ENCODE peak calls at places on chromosomes 2 and 18, in six cellular contexts. D is heart left ventricle, Y is transverse colon, S is K562, P is HepG2, E is IMR-90. V is an unnamed sample.

GRCh38 chr2:233381013-233381995 is 27.0 kb downstream of the DGKD start:
- DNase-seq in S (no peak), P (no peak), E (no peak), D (no peak), Y (no peak), V (no peak)

GRCh38 chr18:59929621-59930295 is 30.0 kb downstream of the PMAIP1 start:
- DNase-seq in P (no peak), E (peak; percentile 52), S (no peak), Y (no peak), D (no peak), V (no peak)

GRCh38 chr2:206392118-206392517 is 51.2 kb upstream of the ADAM23 start:
- DNase-seq in E (peak; percentile 54), Y (no peak), P (peak; percentile 62), S (peak; percentile 53), D (no peak), V (no peak)

GRCh38 chr2:80364511-80365212 is 60.1 kb upstream of the LRRTM1 start:
- DNase-seq in E (no peak), S (no peak), P (no peak), Y (no peak), D (no peak), V (no peak)

GRCh38 chr2:159009940-159010339 is 41.5 kb downstream of the TANC1 start:
- DNase-seq in D (no peak), P (no peak), Y (no peak), E (peak; percentile 16), S (no peak), V (no peak)

GRCh38 chr2:11896386-11896785 is 150.0 kb downstream of the LPIN1 start:
- DNase-seq in E (no peak), D (no peak), P (no peak), Y (no peak), S (no peak), V (no peak)

GRCh38 chr18:8422391-8422790 is 186.8 kb upstream of the RAB12 start:
- DNase-seq in D (no peak), E (no peak), S (no peak), Y (no peak), P (no peak), V (no peak)

GRCh38 chr2:28247326-28247725 is 145.3 kb upstream of the FOSL2 start:
- DNase-seq in Y (no peak), S (no peak), E (no peak), P (no peak), D (no peak), V (no peak)

GRCh38 chr2:218964041-218964771 is 4.7 kb downstream of the CDK5R2 start:
- DNase-seq in Y (no peak), P (no peak), D (no peak), S (peak; percentile 50), E (peak; percentile 92), V (no peak)

GRCh38 chr2:11699686-11700670 is 30.0 kb upstream of the NTSR2 start:
- DNase-seq in Y (no peak), E (no peak), P (no peak), S (no peak), D (no peak), V (no peak)

GRCh38 chr2:118006861-118007260 is 7.0 kb downstream of the CCDC93 start:
- DNase-seq in P (no peak), D (no peak), S (no peak), Y (no peak), E (no peak), V (no peak)

GRCh38 chr2:136305517-136306192 is 187.7 kb upstream of the CXCR4 start:
- DNase-seq in S (no peak), D (no peak), Y (no peak), E (no peak), P (no peak), V (no peak)

GRCh38 chr2:120715941-120716340 is 19.7 kb upstream of the GLI2 start:
- DNase-seq in S (no peak), P (no peak), Y (no peak), E (no peak), D (no peak), V (no peak)

GRCh38 chr2:108907822-108908716 is 81.0 kb downstream of the EDAR start:
- DNase-seq in Y (no peak), S (no peak), P (no peak), E (no peak), D (no peak), V (peak; percentile 91)

GRCh38 chr2:133885847-133886246 is 317.6 kb upstream of the NCKAP5 start:
- DNase-seq in P (no peak), D (no peak), S (no peak), E (peak; percentile 4), Y (no peak), V (peak; percentile 64)

GRCh38 chr2:237967463-237967871 is 653 bp downstream of the UBE2F start:
- DNase-seq in Y (peak; percentile 27), S (peak; percentile 32), P (no peak), D (peak; percentile 72), E (no peak), V (no peak)

GRCh38 chr2:85545780-85546240 is 6.8 kb downstream of the MAT2A start:
- DNase-seq in E (no peak), S (peak; percentile 30), P (no peak), Y (no peak), D (no peak), V (no peak)

DNA sequence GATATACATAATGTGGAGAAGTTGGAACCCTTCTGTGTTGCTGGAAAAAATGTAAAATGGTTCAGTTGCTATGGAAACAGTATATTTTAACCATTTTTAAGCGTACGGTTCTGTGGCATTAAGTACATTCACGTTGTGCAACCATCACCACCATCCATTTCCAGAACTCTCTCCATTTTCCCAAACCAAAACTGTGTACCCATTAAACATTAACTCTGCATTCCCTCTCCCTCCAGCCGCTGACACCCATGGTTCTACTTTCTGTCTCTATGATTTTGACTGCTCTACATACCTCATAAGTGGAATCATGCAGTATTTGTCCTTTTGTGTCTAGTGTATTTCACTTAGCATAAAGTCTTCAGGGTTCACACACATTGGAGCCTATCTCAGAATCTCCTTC is 67.3 kb downstream of the LDLRAD4 start:
- DNase-seq in E (no peak), P (no peak), Y (no peak), D (no peak), S (no peak), V (no peak)
- H3K27me3 ChIP-seq in E (no peaks in the 10 kb centered on the region), P (no peaks in the 10 kb centered on the region), Y (no peaks in the 10 kb centered on the region), D (no peaks in the 10 kb centered on the region), S (peaks cover 35% of the 10 kb centered on the region), V (no peaks in the 10 kb centered on the region)

DNA sequence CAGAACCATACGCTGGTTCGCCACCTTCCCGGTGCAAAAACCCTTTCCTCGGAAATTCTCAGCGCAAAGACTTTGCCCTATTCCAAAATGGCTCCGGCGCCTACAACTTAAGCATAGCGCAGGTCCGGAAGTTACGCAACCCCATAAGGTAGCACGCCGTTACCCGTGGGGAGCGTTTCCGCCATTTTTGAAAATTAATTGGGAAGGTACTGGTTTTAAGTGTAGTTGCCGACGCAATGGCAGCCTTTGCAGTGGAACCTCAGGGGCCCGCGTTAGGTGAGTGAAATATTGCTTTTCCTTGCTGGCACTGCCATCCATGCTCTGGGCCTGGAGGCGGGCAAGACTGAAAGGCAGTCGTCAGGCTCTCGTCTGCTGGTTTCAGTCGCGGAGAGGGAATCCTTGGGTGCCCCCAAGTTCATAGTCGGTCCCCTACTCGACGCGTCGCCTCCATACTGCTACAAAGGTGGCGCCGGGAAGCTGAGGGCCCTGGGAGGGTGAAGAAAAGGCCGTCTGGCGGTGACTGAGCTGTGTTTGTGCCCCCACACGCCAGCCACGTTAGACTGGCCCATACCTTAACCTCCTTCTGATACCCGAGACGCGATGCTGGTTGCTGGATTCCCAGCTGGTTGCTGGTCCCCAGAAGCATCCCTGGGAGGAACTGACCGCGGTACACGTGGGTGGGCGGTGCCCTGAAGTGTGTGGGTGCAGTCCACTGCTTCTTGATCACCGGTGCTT is at the start of gene NUP35:
- DNase-seq in S (peak; percentile 84), Y (peak; percentile 89), P (peak; percentile 93), D (peak; percentile 83), E (peak; percentile 90), V (peak; percentile 96)
- TF ChIP-seq POLR2A in S (peak; percentile 95), Y (no peak), P (peak; percentile 83), D (no peak), E (peak; percentile 55), V (no peak)

GRCh38 chr2:73036779-73037165 is 34.7 kb downstream of the SFXN5 start:
- DNase-seq in P (no peak), Y (no peak), S (peak; percentile 38), D (no peak), E (no peak), V (no peak)

GRCh38 chr2:73035899-73036778 is 35.4 kb downstream of the SFXN5 start:
- DNase-seq in P (peak; percentile 41), D (no peak), Y (no peak), S (peak; percentile 28), E (no peak), V (no peak)

GRCh38 chr2:73033766-73034381 is 37.6 kb downstream of the SFXN5 start:
- DNase-seq in P (peak; percentile 61), S (no peak), Y (no peak), D (no peak), E (no peak), V (peak; percentile 77)

GRCh38 chr2:73033142-73033765 is 38.3 kb downstream of the SFXN5 start:
- DNase-seq in Y (peak; percentile 44), P (no peak), S (no peak), E (no peak), D (no peak), V (peak; percentile 68)

DNA sequence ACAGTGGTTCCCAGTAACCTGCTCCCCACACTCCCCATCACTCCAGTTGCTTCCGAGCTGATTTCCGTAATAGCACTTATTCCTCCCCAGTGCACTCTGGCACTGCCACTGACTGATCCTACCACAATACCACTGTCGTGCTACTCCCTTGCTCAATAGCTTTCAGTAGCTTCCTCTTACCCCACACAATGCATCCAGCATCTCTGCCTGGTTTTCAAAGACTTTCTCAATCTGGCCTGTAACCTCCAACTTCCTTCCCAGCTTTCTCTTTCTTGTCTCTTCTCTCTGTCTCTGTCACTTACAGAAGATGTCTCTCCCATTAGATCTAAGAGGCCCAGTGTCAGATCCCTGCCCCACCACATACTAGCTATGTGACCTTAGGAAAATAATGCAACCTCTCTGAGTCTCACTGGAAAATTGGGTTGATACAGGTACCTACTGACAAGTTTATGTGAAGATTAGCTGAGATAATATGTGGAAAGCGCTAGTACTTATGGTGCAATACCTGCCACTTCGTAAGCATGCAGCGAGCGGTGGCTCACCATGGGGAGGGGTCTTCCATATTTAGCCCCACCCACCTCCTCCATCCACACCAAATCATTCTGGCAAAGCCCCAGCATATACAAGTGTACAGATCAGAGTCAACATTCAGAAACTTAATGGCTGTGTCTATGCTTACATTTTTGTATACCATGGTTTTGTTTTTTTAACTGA is 36.7 kb downstream of the SFXN5 start:
- DNase-seq in D (no peak), E (no peak), Y (no peak), S (no peak), P (no peak), V (peak; percentile 64)
- H3K27ac ChIP-seq in D (no peak overlapping the region), E (no peak overlapping the region), Y (no peak overlapping the region), S (no peak overlapping the region), P (peak overlapping the region; percentile 97), V (no peak overlapping the region)

GRCh38 chr2:1865716-1866234 is 121.5 kb upstream of the PXDN start:
- DNase-seq in D (no peak), Y (no peak), S (no peak), E (no peak), P (no peak), V (no peak)

GRCh38 chr2:1867141-1867540 is 122.8 kb upstream of the PXDN start:
- DNase-seq in S (no peak), Y (no peak), E (no peak), D (no peak), P (no peak), V (no peak)

GRCh38 chr2:1864981-1865421 is 120.7 kb upstream of the PXDN start:
- DNase-seq in P (no peak), E (no peak), S (no peak), D (no peak), Y (no peak), V (no peak)

GRCh38 chr2:1864301-1864980 is 120.1 kb upstream of the PXDN start:
- DNase-seq in P (no peak), E (no peak), Y (no peak), S (no peak), D (no peak), V (no peak)

GRCh38 chr2:1866402-1867091 is 122.2 kb upstream of the PXDN start:
- DNase-seq in S (no peak), D (no peak), P (no peak), Y (no peak), E (no peak), V (no peak)
- H3K27me3 ChIP-seq in S (peaks cover 34% of the 10 kb centered on the region), D (no peaks in the 10 kb centered on the region), P (peaks cover 16% of the 10 kb centered on the region), Y (peaks cover 31% of the 10 kb centered on the region), E (peaks cover 42% of the 10 kb centered on the region), V (peaks cover 13% of the 10 kb centered on the region)

V was measured in esophagus muscularis mucosa.